ENCODE peak calls at places on chromosome 1, in four cellular contexts. J is astrocyte, H is PC-3, X is fibroblast of lung. F is an unnamed sample.

GRCh38 chr1:212495843-212496494 is 63.2 kb downstream of the NENF start:
- DNase-seq in J (no peak), H (no peak), X (no peak), F (no peak)

GRCh38 chr1:35660581-35661473 is 19.5 kb upstream of the PSMB2 start:
- DNase-seq in J (peak), H (peak), X (peak), F (no peak)

GRCh38 chr1:232634086-232634485 is 4.2 kb upstream of the SIPA1L2 start:
- DNase-seq in J (no peak), H (no peak), X (no peak), F (no peak)

GRCh38 chr1:226132731-226133503 is 53.6 kb downstream of the ACBD3 start:
- DNase-seq in J (no peak), H (peak), X (no peak), F (peak)

GRCh38 chr1:101995984-101996731 is 568 bp downstream of the OLFM3 start:
- DNase-seq in J (no peak), H (no peak), X (no peak), F (no peak)

GRCh38 chr1:202858306-202858705 is 30.6 kb downstream of the RABIF start:
- DNase-seq in J (no peak), H (no peak), X (no peak), F (no peak)

GRCh38 chr1:169892176-169892818 is 1.4 kb downstream of the SCYL3 start:
- DNase-seq in J (no peak), H (no peak), X (no peak), F (no peak)

GRCh38 chr1:150992626-150993025 is 10.5 kb downstream of the ANXA9 start:
- DNase-seq in J (no peak), H (no peak), X (no peak), F (no peak)

GRCh38 chr1:25805863-25806225 is 5.9 kb downstream of the SELENON start:
- DNase-seq in J (peak), H (no peak), X (peak), F (no peak)

GRCh38 chr1:6163973-6164617 is 16.0 kb downstream of the CHD5 start:
- DNase-seq in J (no peak), H (no peak), X (no peak), F (no peak)

GRCh38 chr1:201530741-201531521 is 8.0 kb upstream of the NAV1 start:
- DNase-seq in J (peak), H (peak), X (peak), F (peak)

GRCh38 chr1:77392486-77392885 is 110.7 kb downstream of the AK5 start:
- DNase-seq in J (no peak), H (no peak), X (no peak), F (no peak)

GRCh38 chr1:86389315-86389714 is 6.8 kb downstream of the ODF2L start:
- DNase-seq in J (no peak), H (no peak), X (no peak), F (no peak)

GRCh38 chr1:116403506-116404136 is 30.6 kb downstream of the ATP1A1 start:
- DNase-seq in J (no peak), H (peak), X (no peak), F (no peak)

GRCh38 chr1:76949503-76949902 is 82.2 kb downstream of the ST6GALNAC5 start:
- DNase-seq in J (peak), H (peak), X (peak), F (peak)

GRCh38 chr1:240706150-240706904 is 94.4 kb upstream of the GREM2 start:
- DNase-seq in J (peak), H (peak), X (peak), F (no peak)

GRCh38 chr1:34236089-34236488 is 59.4 kb downstream of the C1orf94 start:
- DNase-seq in J (no peak), H (no peak), X (no peak), F (no peak)

GRCh38 chr1:161730050-161730564 is 8.8 kb downstream of the FCRLB start:
- DNase-seq in J (peak), H (peak), X (peak), F (peak)

GRCh38 chr1:5670590-5671350 is 321.5 kb downstream of the NPHP4 start:
- DNase-seq in J (no peak), H (no peak), X (no peak), F (no peak)

GRCh38 chr1:38835230-38835827 is 24.2 kb downstream of the RRAGC start:
- DNase-seq in J (peak), H (peak), X (peak), F (peak)

GRCh38 chr1:86478747-86479146 is 10.0 kb downstream of the CLCA1 start:
- DNase-seq in J (no peak), H (no peak), X (no peak), F (no peak)

GRCh38 chr1:205936846-205937707 is 6.2 kb downstream of the SLC26A9 start:
- DNase-seq in J (peak), H (peak), X (peak), F (peak)

GRCh38 chr1:99766378-99766800 is at the start of gene FRRS1:
- DNase-seq in J (peak), H (peak), X (peak), F (peak)

GRCh38 chr1:115973154-115973553 is 3.2 kb upstream of the SLC22A15 start:
- DNase-seq in J (no peak), H (no peak), X (no peak), F (no peak)

GRCh38 chr1:166910396-166910994 is 34.4 kb upstream of the TADA1 start:
- DNase-seq in J (peak), H (peak), X (peak), F (peak)

GRCh38 chr1:168264296-168264695 is 16.4 kb upstream of the TBX19 start:
- DNase-seq in J (no peak), H (no peak), X (no peak), F (no peak)

GRCh38 chr1:77504986-77505385 is 177.5 kb downstream of the ZZZ3 start:
- DNase-seq in J (no peak), H (peak), X (no peak), F (no peak)

GRCh38 chr1:145773423-145773822 is 50.5 kb downstream of the RNF115 start:
- DNase-seq in J (no peak), H (no peak), X (no peak), F (no peak)

GRCh38 chr1:51912881-51913280 is 34.4 kb upstream of the NRDC start:
- DNase-seq in J (no peak), H (no peak), X (no peak), F (no peak)

GRCh38 chr1:171590022-171590421 is 32.0 kb upstream of the MYOCOS start:
- DNase-seq in J (peak), H (no peak), X (peak), F (no peak)

GRCh38 chr1:20100632-20101355 is 18.5 kb downstream of the PLA2G2D start:
- DNase-seq in J (peak), H (peak), X (peak), F (peak)

GRCh38 chr1:6544831-6545230 is 9.5 kb downstream of the NOL9 start:
- DNase-seq in J (peak), H (peak), X (peak), F (peak)

GRCh38 chr1:234606731-234607090 is 3.3 kb downstream of the IRF2BP2 start:
- DNase-seq in J (no peak), H (no peak), X (no peak), F (no peak)

GRCh38 chr1:145689922-145690321 is 17.2 kb downstream of the PDZK1 start:
- DNase-seq in J (no peak), H (no peak), X (peak), F (peak)

GRCh38 chr1:40808444-40808843 is 24.9 kb downstream of the KCNQ4 start:
- DNase-seq in J (no peak), H (no peak), X (no peak), F (no peak)

GRCh38 chr1:5875345-5875910 is 116.8 kb downstream of the NPHP4 start:
- DNase-seq in J (no peak), H (no peak), X (no peak), F (no peak)

GRCh38 chr1:167791281-167792209 is 69.8 kb downstream of the MPZL1 start:
- DNase-seq in J (peak), H (no peak), X (peak), F (no peak)

GRCh38 chr1:152251391-152251790 is 27.4 kb upstream of the HRNR start:
- DNase-seq in J (peak), H (peak), X (peak), F (peak)

GRCh38 chr1:15574741-15575140 is 10.1 kb downstream of the AGMAT start:
- DNase-seq in J (no peak), H (no peak), X (no peak), F (no peak)

GRCh38 chr1:53378932-53379661 is 51.2 kb upstream of the LRP8 start:
- DNase-seq in J (no peak), H (no peak), X (no peak), F (no peak)

GRCh38 chr1:53379662-53380002 is 51.8 kb upstream of the LRP8 start:
- DNase-seq in J (no peak), H (no peak), X (no peak), F (no peak)

GRCh38 chr1:53378061-53378460 is 50.2 kb upstream of the LRP8 start:
- DNase-seq in J (no peak), H (no peak), X (no peak), F (no peak)

GRCh38 chr1:53381790-53382401 is 54.0 kb upstream of the LRP8 start:
- DNase-seq in J (peak), H (peak), X (peak), F (peak)

GRCh38 chr1:53380296-53380695 is 52.4 kb upstream of the LRP8 start:
- DNase-seq in J (no peak), H (no peak), X (no peak), F (no peak)
- H3K4me2 ChIP-seq in J (no peak), H (no peak), X (no peak), F (no peak)

GRCh38 chr1:155892801-155893200 is 18.3 kb downstream of the RIT1 start:
- DNase-seq in J (peak), H (peak), X (peak), F (peak)
- H2AFZ ChIP-seq in J (no peak), H (no peak), X (no peak), F (peak)

DNA sequence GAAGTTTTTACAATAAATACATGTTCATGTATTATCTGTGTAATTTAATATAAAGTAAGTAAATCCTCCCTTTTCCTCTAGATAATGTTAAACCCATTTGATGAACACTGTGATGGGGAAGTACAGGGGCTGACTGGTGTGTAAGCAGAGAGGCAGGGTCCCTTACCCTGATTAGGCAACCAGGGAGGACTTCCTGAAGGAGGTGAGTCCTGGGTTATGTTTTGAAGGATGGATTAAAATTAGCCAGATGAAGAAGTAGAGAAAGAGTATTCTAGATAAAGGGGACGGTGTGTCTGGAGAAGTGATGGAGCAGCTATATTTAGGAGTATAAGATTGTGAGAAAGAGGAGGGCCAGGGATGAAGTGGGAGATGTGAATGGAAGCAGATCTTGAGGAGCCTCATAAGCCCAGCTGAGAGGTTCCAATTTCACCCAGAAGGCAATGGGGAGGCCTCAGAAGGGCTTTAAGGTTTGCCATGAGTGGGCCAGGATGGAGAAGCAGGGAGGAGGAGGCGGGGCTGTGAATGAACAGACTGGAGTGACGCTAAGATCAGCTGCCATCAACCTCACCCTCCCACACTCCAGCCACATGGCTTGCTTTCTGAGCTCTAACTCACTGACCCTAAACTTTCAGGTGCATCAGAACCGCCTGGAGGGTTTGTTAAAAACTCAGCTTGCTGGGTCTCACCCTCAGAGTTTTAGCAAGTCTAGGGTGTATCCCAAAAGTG is 30.9 kb upstream of the ID3 start:
- DNase-seq in J (no peak), H (no peak), X (no peak), F (no peak)
- H3K4me2 ChIP-seq in J (no peak), H (no peak), X (no peak), F (no peak)

GRCh38 chr1:230169454-230170152 is 102.6 kb downstream of the GALNT2 start:
- DNase-seq in J (no peak), H (no peak), X (peak), F (no peak)
- H2AFZ ChIP-seq in J (no peak), H (no peak), X (no peak), F (no peak)

GRCh38 chr1:109598655-109599054 is 20.8 kb downstream of the GNAT2 start:
- DNase-seq in J (no peak), H (no peak), X (no peak), F (no peak)

GRCh38 chr1:109598156-109598555 is 21.3 kb downstream of the GNAT2 start:
- DNase-seq in J (no peak), H (no peak), X (no peak), F (no peak)

DNA sequence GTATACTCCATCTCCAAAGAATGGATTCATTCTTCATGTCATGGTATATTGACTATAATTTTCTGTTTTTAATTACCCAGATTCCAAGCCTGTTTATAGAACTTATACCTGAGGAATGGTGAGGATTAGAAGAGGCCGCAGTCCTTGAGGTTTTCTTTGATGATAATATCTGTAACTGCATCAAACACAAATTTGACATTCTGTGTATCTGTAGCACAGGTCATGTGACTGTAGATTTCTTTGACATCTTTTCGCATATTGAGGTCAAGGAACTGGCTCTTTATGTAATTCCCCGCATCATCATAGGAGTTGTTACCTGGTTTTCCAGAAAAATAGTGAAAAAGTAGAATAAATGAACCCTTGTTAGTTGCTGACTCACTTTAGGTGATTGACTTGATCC is 16.2 kb downstream of the GNAT2 start:
- DNase-seq in J (no peak), H (no peak), X (no peak), F (no peak)
- H3K4me2 ChIP-seq in J (no peak), H (no peak), X (no peak), F (no peak)